ENCODE peak calls at places on chromosomes 4 and X, in seven cellular contexts. C, U, L, F, X, V and J are unnamed samples. For H3K36me3, the result is how much of the 10 kb centered on the place peaks cover.

GRCh38 chr4:54322817-54323417 is 93.8 kb downstream of the PDGFRA start:
- DNase-seq in C (peak), U (peak), L (peak), F (peak), X (no peak), V (peak), J (no peak)

GRCh38 chr4:78652282-78652876 is 100.8 kb downstream of the ANXA3 start:
- DNase-seq in C (no peak), U (no peak), L (no peak), F (peak), X (no peak), V (peak), J (no peak)

GRCh38 chrX:109959356-109959871 is 43.5 kb upstream of the TMEM164 start:
- DNase-seq in C (no peak), U (no peak), L (no peak), F (no peak), X (no peak), V (no peak), J (no peak)

GRCh38 chr4:139552506-139552905 is 3.5 kb downstream of the SETD7 start:
- DNase-seq in C (no peak), U (no peak), L (no peak), F (no peak), X (no peak), V (peak), J (no peak)

GRCh38 chrX:35728481-35728880 is 69.7 kb upstream of the MAGEB16 start:
- DNase-seq in C (no peak), U (peak), L (peak), F (no peak), X (no peak), V (no peak), J (no peak)

GRCh38 chr4:150126201-150126879 is 48.1 kb downstream of the DCLK2 start:
- DNase-seq in C (no peak), U (no peak), L (no peak), F (peak), X (no peak), V (peak), J (no peak)

GRCh38 chr4:118215826-118216225 is 137.0 kb downstream of the PRSS12 start:
- DNase-seq in C (no peak), U (no peak), L (no peak), F (no peak), X (no peak), V (no peak), J (no peak)

GRCh38 chrX:125436855-125437254 is 117.2 kb downstream of the TEX13C start:
- DNase-seq in C (no peak), U (no peak), L (peak), F (no peak), X (no peak), V (peak), J (no peak)

GRCh38 chr4:48025005-48025404 is 8.4 kb downstream of the NIPAL1 start:
- DNase-seq in C (no peak), U (no peak), L (no peak), F (peak), X (no peak), V (peak), J (peak)

GRCh38 chrX:40065291-40066046 is 32.3 kb downstream of the BCOR start:
- DNase-seq in C (peak), U (no peak), L (no peak), F (no peak), X (no peak), V (no peak), J (no peak)
- H3K36me3 ChIP-seq in C (under half), U (half or more), L (under half), F (under half), X (under half), V (under half), J (under half)

GRCh38 chr4:5963611-5964010 is 54.6 kb downstream of the C4orf50 start:
- DNase-seq in C (peak), U (peak), L (peak), F (no peak), X (no peak), V (no peak), J (no peak)

GRCh38 chr4:5967783-5968182 is 50.4 kb downstream of the C4orf50 start:
- DNase-seq in C (peak), U (no peak), L (peak), F (no peak), X (no peak), V (no peak), J (no peak)

GRCh38 chr4:5962416-5962815 is 55.8 kb downstream of the C4orf50 start:
- DNase-seq in C (peak), U (no peak), L (no peak), F (no peak), X (no peak), V (no peak), J (no peak)

GRCh38 chr4:5964030-5964429 is 54.2 kb downstream of the C4orf50 start:
- DNase-seq in C (no peak), U (no peak), L (no peak), F (no peak), X (no peak), V (no peak), J (no peak)

DNA sequence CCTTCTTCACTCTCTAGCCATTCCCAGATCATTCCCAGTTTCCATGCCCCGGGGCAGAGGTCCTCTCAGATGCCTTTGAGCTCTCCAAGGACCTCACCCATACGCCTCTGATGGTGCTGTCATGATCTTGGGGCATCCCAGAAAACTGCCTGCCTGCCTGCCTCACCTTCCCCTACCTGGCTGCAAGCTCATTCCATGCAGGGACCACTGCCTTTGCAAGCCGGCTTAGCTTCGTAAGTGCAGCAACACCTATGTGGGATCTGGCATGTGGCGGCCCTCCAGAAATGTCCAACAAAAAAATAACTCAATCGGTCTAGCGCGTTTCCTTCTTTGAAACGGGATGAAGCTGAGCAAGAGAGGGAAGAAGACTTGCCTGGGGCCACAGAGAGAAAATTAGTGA is 53.0 kb downstream of the C4orf50 start:
- DNase-seq in C (peak), U (no peak), L (no peak), F (no peak), X (no peak), V (no peak), J (no peak)
- H3K36me3 ChIP-seq in C (under half), U (under half), L (under half), F (under half), X (under half), V (under half), J (under half)

DNA sequence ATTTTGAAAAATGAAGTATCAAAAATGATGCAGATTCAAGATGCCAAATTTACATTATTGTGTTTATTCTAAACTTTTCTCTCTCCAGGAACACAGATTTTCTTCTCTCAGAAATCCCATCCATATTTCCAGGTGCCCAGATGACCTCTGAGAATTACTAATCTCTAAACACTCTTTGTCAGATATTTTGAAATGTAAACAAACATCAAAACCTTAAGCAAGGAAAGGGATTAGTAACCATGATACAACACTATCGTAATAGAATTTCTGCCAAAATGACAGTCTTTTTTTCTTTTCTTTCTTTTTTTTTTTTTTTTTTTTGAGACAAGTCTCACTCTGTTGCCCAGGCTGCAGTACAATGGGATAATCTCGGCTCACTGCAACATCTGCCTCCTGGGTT is 76.7 kb downstream of the PDS5A start:
- DNase-seq in C (no peak), U (no peak), L (no peak), F (peak), X (no peak), V (no peak), J (no peak)
- H3K36me3 ChIP-seq in C (half or more), U (half or more), L (under half), F (under half), X (under half), V (half or more), J (under half)

GRCh38 chrX:153953342-153953830 is 8.9 kb upstream of the RENBP start:
- DNase-seq in C (peak), U (no peak), L (peak), F (peak), X (peak), V (peak), J (no peak)

GRCh38 chrX:153956044-153956907 is 11.8 kb upstream of the RENBP start:
- DNase-seq in C (no peak), U (no peak), L (no peak), F (no peak), X (no peak), V (no peak), J (no peak)

GRCh38 chrX:153955451-153955732 is 10.9 kb upstream of the RENBP start:
- DNase-seq in C (no peak), U (no peak), L (no peak), F (no peak), X (no peak), V (no peak), J (no peak)

GRCh38 chrX:153953892-153954617 is 9.6 kb upstream of the RENBP start:
- DNase-seq in C (no peak), U (no peak), L (no peak), F (no peak), X (no peak), V (no peak), J (no peak)

DNA sequence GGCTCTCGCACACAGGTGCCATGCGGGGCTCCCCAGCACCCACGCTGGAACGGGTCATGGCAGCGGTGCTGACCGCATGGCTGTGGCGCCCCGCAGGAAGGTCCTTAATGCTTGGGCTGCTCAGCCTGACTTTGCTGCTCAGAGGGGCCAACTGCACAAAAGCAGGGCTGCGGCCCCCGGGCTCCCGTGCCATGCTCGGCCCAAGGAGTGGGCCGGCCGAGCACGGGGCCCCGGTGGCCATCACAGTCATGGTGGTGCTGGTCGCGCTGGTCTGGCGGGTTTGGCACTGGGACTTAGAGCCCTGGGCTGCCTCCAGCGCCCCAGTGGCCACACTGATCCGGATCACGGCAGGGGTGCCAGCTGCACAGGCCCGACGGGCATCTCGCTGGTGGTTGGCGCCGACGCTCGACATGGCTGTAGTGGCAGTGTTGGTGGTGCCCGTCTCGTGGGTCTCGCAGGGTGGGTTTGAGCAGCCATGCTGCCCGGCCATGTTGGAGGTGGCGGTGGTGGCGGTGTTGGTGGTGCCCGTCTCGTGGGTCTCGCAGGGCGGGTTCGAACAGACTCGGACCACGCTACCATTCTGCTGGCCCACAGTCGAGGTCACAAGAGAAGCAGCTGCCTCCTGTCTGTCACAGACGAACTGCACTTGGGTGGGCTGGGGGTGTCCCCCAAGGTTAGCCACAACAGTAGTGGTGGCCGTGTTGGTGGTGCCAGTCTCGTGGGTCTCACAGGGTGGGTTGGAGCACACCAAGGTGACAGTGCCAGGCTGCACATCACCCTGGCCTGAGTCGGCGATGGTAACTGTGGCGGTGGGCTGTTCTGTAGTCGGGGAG is 10.4 kb upstream of the RENBP start:
- DNase-seq in C (no peak), U (no peak), L (no peak), F (no peak), X (no peak), V (no peak), J (no peak)
- H3K36me3 ChIP-seq in C (half or more), U (half or more), L (under half), F (half or more), X (under half), V (under half), J (under half)

DNA sequence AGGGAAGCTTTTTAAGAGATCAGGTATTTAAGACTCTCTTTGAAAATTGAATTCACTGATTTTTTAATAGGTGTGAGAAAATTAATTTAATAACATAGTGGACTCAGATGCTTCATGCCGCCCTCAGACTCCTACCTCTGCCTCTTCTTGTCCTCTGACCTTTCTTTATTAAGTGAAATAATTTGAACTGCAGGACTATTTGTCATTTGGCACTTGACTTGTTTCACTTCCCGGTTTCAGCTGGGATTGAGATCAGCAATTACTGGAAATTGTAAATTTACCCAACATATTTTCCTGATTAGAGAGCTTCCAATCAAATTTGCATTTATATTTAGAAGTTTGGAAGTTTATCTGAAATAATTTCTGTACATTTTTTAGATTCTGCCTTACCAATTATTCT is 116.8 kb downstream of the CBR4 start:
- DNase-seq in C (no peak), U (no peak), L (no peak), F (no peak), X (no peak), V (no peak), J (no peak)
- H3K36me3 ChIP-seq in C (half or more), U (half or more), L (under half), F (under half), X (half or more), V (half or more), J (under half)

DNA sequence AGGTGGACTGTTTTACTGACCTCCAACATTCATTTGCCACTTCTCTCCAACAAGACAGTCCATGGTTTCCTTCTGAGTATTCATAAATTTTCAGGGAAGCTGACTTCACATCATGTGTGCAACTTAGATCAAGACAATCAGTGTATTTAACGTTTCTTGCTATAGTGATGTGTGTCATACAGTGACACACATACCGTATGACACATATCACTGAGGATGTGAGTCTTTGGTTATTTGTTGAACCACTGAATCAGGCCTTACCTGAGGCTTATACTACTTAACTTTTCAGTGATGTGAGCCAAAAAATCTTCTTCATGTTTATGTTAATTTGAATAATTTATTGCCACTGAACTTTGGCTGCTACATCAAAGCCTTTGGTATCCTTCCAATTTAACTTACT is 166.8 kb downstream of the BMPR1B start:
- DNase-seq in C (no peak), U (no peak), L (no peak), F (no peak), X (no peak), V (no peak), J (no peak)
- H3K36me3 ChIP-seq in C (under half), U (under half), L (under half), F (under half), X (under half), V (under half), J (under half)

DNA sequence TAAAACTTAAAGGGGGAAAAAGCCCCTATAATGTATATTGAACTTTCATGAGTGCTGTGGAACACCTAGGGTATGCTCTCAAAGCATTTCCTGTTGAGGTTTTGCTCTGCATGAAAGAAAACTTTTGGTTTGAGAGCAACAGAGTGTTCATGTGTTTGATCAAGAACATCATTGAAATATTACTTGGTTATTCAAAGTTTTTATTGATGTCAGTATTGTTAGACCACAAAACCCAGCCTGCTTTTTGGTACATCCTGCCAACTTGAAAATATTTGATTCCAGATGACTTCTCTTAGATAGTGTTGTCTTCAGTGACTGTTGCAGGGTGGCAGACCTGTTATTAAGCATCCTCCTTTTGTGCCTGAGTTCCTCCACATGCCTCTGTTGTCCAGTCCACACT is 68.0 kb downstream of the N4BP2 start:
- DNase-seq in C (no peak), U (no peak), L (no peak), F (no peak), X (no peak), V (no peak), J (no peak)
- H3K36me3 ChIP-seq in C (under half), U (under half), L (under half), F (under half), X (under half), V (under half), J (under half)

DNA sequence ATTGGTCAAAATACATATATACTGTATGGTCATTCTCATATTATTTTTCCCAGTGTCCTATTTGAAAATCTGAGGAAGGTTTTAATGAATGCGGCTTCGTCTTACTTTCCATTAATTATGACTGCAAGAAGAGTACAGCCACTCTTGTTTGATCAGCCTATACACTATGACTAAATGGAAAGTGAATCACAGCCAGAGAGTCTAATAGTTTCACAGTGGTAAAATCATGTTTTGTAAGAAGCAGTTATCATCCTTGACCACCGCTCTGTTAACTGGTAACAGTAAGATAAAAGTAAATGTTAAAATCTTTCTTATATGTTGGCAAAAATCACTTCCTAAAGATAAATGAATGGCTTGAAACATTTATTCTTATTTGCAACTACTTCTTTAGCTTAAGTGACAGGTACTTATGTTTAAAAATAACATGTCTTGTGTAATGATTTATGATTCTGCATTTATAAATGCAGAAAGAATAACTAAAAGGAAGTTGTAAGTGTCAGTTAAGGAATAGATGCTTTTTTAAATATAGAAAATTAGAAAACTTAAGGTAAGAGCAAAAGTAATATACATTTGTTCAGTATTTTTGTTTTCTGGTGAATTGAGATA is 13.3 kb downstream of the GALNT7 start:
- DNase-seq in C (no peak), U (no peak), L (no peak), F (peak), X (no peak), V (peak), J (no peak)
- H3K36me3 ChIP-seq in C (under half), U (under half), L (under half), F (under half), X (under half), V (under half), J (under half)

GRCh38 chrX:71573591-71573990 is 4.6 kb upstream of the GCNA start:
- DNase-seq in C (no peak), U (no peak), L (no peak), F (no peak), X (no peak), V (no peak), J (no peak)
- H3K36me3 ChIP-seq in C (under half), U (half or more), L (under half), F (under half), X (under half), V (under half), J (under half)